ENCODE peak calls at places on chromosome 15, in four cellular contexts. A is hepatocyte; U is stimulated activated CD8-positive, alpha-beta memory T cell treated with anti-CD3 and anti-CD28 coated beads, Interleukin-15, amount 100 ng/mL, for 1 hour; W is T-helper 2 cell. T is an unnamed sample.
A peak's percentile ranks its signal among the peaks of the same experiment; 100 is the strongest.

GRCh38 chr15:70503073-70503745 is 260.1 kb downstream of the UACA start:
- DNase-seq in A (no peak), W (no peak), U (no peak), T (no peak)

GRCh38 chr15:29818141-29818540 is 4.1 kb downstream of the TJP1 start:
- DNase-seq in U (no peak), A (no peak), W (no peak), T (no peak)

GRCh38 chr15:99068186-99068585 is 36.7 kb upstream of the SYNM start:
- DNase-seq in U (no peak), W (no peak), A (no peak), T (no peak)

GRCh38 chr15:97995192-97995591 is 34.7 kb downstream of the ARRDC4 start:
- DNase-seq in W (no peak), A (no peak), U (no peak), T (no peak)

GRCh38 chr15:92576597-92577200 is 78.9 kb downstream of the FAM174B start:
- DNase-seq in A (no peak), U (no peak), W (no peak), T (no peak)

GRCh38 chr15:70098461-70099166 is 897 bp upstream of the TLE3 start:
- DNase-seq in A (peak; percentile 66), U (no peak), W (no peak), T (peak; percentile 92)

GRCh38 chr15:70281811-70282307 is 184.1 kb upstream of the TLE3 start:
- DNase-seq in U (no peak), W (no peak), A (no peak), T (no peak)

GRCh38 chr15:51842852-51843737 is 13.6 kb downstream of the TMOD3 start:
- DNase-seq in A (peak; percentile 41), W (no peak), U (no peak), T (peak; percentile 19)

GRCh38 chr15:99993681-99994131 is 260.5 kb upstream of the LYSMD4 start:
- DNase-seq in A (no peak), U (no peak), W (no peak), T (no peak)

GRCh38 chr15:90959894-90960293 is 5.2 kb downstream of the RCCD1 start:
- DNase-seq in W (no peak), A (no peak), U (no peak), T (no peak)

GRCh38 chr15:57549935-57550334 is 41.8 kb upstream of the MYZAP start:
- DNase-seq in U (no peak), W (no peak), A (no peak), T (no peak)

GRCh38 chr15:39881790-39882189 is 38.3 kb downstream of the GPR176 start:
- DNase-seq in A (no peak), W (no peak), U (no peak), T (no peak)

GRCh38 chr15:62749445-62749844 is 293.1 kb upstream of the TPM1 start:
- DNase-seq in U (no peak), W (no peak), A (no peak), T (peak; percentile 63)

GRCh38 chr15:41934843-41935242 is 37.5 kb downstream of the EHD4 start:
- DNase-seq in U (peak; percentile 51), W (peak; percentile 42), A (no peak), T (no peak)

GRCh38 chr15:31483053-31483923 is 156.7 kb downstream of the KLF13 start:
- DNase-seq in U (no peak), A (no peak), W (no peak), T (peak; percentile 67)

GRCh38 chr15:52805351-52806283 is 15.5 kb upstream of the ONECUT1 start:
- DNase-seq in W (no peak), A (no peak), U (no peak), T (peak; percentile 44)

GRCh38 chr15:65413760-65414144 is 9.0 kb downstream of the IGDCC4 start:
- DNase-seq in W (no peak), A (no peak), U (no peak), T (no peak)

GRCh38 chr15:68379759-68380290 is 52.1 kb downstream of the ITGA11 start:
- DNase-seq in U (no peak), W (no peak), A (no peak), T (no peak)

GRCh38 chr15:44038801-44039200 is 156.3 kb downstream of the FRMD5 start:
- DNase-seq in U (no peak), W (no peak), A (peak; percentile 58), T (peak; percentile 82)

GRCh38 chr15:66269326-66270090 is 16.0 kb upstream of the MEGF11 start:
- DNase-seq in U (no peak), A (peak; percentile 65), W (no peak), T (peak; percentile 91)

GRCh38 chr15:58704155-58704825 is 45.2 kb downstream of the ADAM10 start:
- DNase-seq in W (no peak), A (no peak), U (no peak), T (no peak)

GRCh38 chr15:75185271-75186029 is 16.2 kb upstream of the C15orf39 start:
- DNase-seq in A (no peak), W (no peak), U (no peak), T (no peak)

GRCh38 chr15:62549345-62549970 is 384.4 kb upstream of the C2CD4B start:
- DNase-seq in A (peak; percentile 38), U (no peak), W (no peak), T (peak; percentile 50)

GRCh38 chr15:89912145-89912673 is 543 bp downstream of the ARPIN start:
- DNase-seq in W (no peak), U (no peak), A (peak; percentile 51), T (peak; percentile 69)

GRCh38 chr15:23397779-23398178 is 43.2 kb downstream of the GOLGA8S start:
- DNase-seq in A (no peak), W (no peak), U (no peak), T (no peak)

GRCh38 chr15:41958002-41958420 is 14.3 kb downstream of the EHD4 start:
- DNase-seq in A (no peak), U (no peak), W (no peak), T (no peak)

GRCh38 chr15:53962646-53963561 is 15.3 kb upstream of the UNC13C start:
- DNase-seq in U (no peak), A (peak; percentile 41), W (no peak), T (peak; percentile 57)

GRCh38 chr15:81069909-81070308 is 64.2 kb upstream of the CFAP161 start:
- DNase-seq in U (no peak), W (no peak), A (no peak), T (no peak)

GRCh38 chr15:99593070-99593469 is 27.3 kb downstream of the MEF2A start:
- DNase-seq in U (no peak), A (no peak), W (no peak), T (no peak)

GRCh38 chr15:39358441-39359041 is 222.3 kb upstream of the THBS1 start:
- DNase-seq in W (no peak), U (no peak), A (no peak), T (peak; percentile 39)

GRCh38 chr15:100216177-100216576 is 125.6 kb downstream of the ADAMTS17 start:
- DNase-seq in U (no peak), W (no peak), A (peak; percentile 37), T (no peak)

GRCh38 chr15:41465822-41466421 is 27.8 kb upstream of the ITPKA start:
- DNase-seq in A (peak; percentile 65), U (no peak), W (no peak), T (peak; percentile 72)

GRCh38 chr15:69758810-69759410 is 306.3 kb downstream of the RPLP1 start:
- DNase-seq in W (peak; percentile 75), A (no peak), U (peak; percentile 69), T (no peak)

GRCh38 chr15:47987908-47988532 is 132.8 kb upstream of the SLC24A5 start:
- DNase-seq in U (no peak), W (no peak), A (peak; percentile 79), T (peak; percentile 82)

GRCh38 chr15:28975766-28976179 is 90.0 kb downstream of the APBA2 start:
- DNase-seq in U (peak; percentile 49), W (peak; percentile 31), A (peak; percentile 68), T (peak; percentile 79)

GRCh38 chr15:27059610-27060202 is 88.7 kb downstream of the GABRG3 start:
- DNase-seq in W (no peak), U (no peak), A (peak; percentile 76), T (peak; percentile 80)